ENCODE peak calls at places on chromosomes 4 and X, in five cellular contexts. One of them, this sample, is unnamed.

GRCh38 chrX:19513383-19513782 is 1.9 kb downstream of the MAP3K15 start:
- DNase-seq in MCF 10A: no peak
- DNase-seq in left colon: no peak
- DNase-seq in activated T-helper 1 cell treated with anti-CD3 and anti-CD28 coated beads, Interleukin-2, amount 50 U/mL, for 16 hours: no peak
- DNase-seq in activated T-cell treated with anti-CD3 and anti-CD28 coated beads, Interleukin-2, amount 50 U/mL, for 72 hours: no peak
- DNase-seq in this sample: no peak

GRCh38 chr4:25928956-25929336 is 14.9 kb downstream of the SMIM20 start:
- DNase-seq in MCF 10A: no peak
- DNase-seq in left colon: no peak
- DNase-seq in activated T-helper 1 cell treated with anti-CD3 and anti-CD28 coated beads, Interleukin-2, amount 50 U/mL, for 16 hours: no peak
- DNase-seq in activated T-cell treated with anti-CD3 and anti-CD28 coated beads, Interleukin-2, amount 50 U/mL, for 72 hours: no peak
- DNase-seq in this sample: no peak

GRCh38 chr4:85106805-85107336 is 140.4 kb upstream of the WDFY3 start:
- DNase-seq in MCF 10A: no peak
- DNase-seq in left colon: no peak
- DNase-seq in activated T-helper 1 cell treated with anti-CD3 and anti-CD28 coated beads, Interleukin-2, amount 50 U/mL, for 16 hours: no peak
- DNase-seq in activated T-cell treated with anti-CD3 and anti-CD28 coated beads, Interleukin-2, amount 50 U/mL, for 72 hours: no peak
- DNase-seq in this sample: no peak

GRCh38 chr4:41728571-41728908 is 20.0 kb downstream of the PHOX2B start:
- DNase-seq in MCF 10A: peak
- DNase-seq in left colon: no peak
- DNase-seq in activated T-helper 1 cell treated with anti-CD3 and anti-CD28 coated beads, Interleukin-2, amount 50 U/mL, for 16 hours: no peak
- DNase-seq in activated T-cell treated with anti-CD3 and anti-CD28 coated beads, Interleukin-2, amount 50 U/mL, for 72 hours: no peak
- DNase-seq in this sample: no peak

GRCh38 chrX:48515842-48516241 is 5.8 kb upstream of the EBP start:
- DNase-seq in MCF 10A: no peak
- DNase-seq in left colon: no peak
- DNase-seq in activated T-helper 1 cell treated with anti-CD3 and anti-CD28 coated beads, Interleukin-2, amount 50 U/mL, for 16 hours: no peak
- DNase-seq in activated T-cell treated with anti-CD3 and anti-CD28 coated beads, Interleukin-2, amount 50 U/mL, for 72 hours: no peak
- DNase-seq in this sample: no peak

GRCh38 chr4:67934628-67935027 is 28.7 kb downstream of the TMPRSS11A start:
- DNase-seq in MCF 10A: no peak
- DNase-seq in left colon: no peak
- DNase-seq in activated T-helper 1 cell treated with anti-CD3 and anti-CD28 coated beads, Interleukin-2, amount 50 U/mL, for 16 hours: no peak
- DNase-seq in activated T-cell treated with anti-CD3 and anti-CD28 coated beads, Interleukin-2, amount 50 U/mL, for 72 hours: no peak
- DNase-seq in this sample: no peak

GRCh38 chr4:111693754-111694153 is 451.5 kb upstream of the FAM241A start:
- DNase-seq in MCF 10A: no peak
- DNase-seq in left colon: no peak
- DNase-seq in activated T-helper 1 cell treated with anti-CD3 and anti-CD28 coated beads, Interleukin-2, amount 50 U/mL, for 16 hours: no peak
- DNase-seq in activated T-cell treated with anti-CD3 and anti-CD28 coated beads, Interleukin-2, amount 50 U/mL, for 72 hours: no peak
- DNase-seq in this sample: no peak

GRCh38 chr4:94306713-94307112 is 35.9 kb downstream of the HPGDS start:
- DNase-seq in MCF 10A: no peak
- DNase-seq in left colon: no peak
- DNase-seq in activated T-helper 1 cell treated with anti-CD3 and anti-CD28 coated beads, Interleukin-2, amount 50 U/mL, for 16 hours: no peak
- DNase-seq in activated T-cell treated with anti-CD3 and anti-CD28 coated beads, Interleukin-2, amount 50 U/mL, for 72 hours: no peak
- DNase-seq in this sample: no peak

GRCh38 chrX:8084023-8084422 is 87.0 kb downstream of the VCX2 start:
- DNase-seq in MCF 10A: peak
- DNase-seq in left colon: no peak
- DNase-seq in activated T-helper 1 cell treated with anti-CD3 and anti-CD28 coated beads, Interleukin-2, amount 50 U/mL, for 16 hours: no peak
- DNase-seq in activated T-cell treated with anti-CD3 and anti-CD28 coated beads, Interleukin-2, amount 50 U/mL, for 72 hours: no peak
- DNase-seq in this sample: no peak

GRCh38 chrX:78708171-78708570 is 39.3 kb upstream of the LPAR4 start:
- DNase-seq in MCF 10A: peak
- DNase-seq in left colon: no peak
- DNase-seq in activated T-helper 1 cell treated with anti-CD3 and anti-CD28 coated beads, Interleukin-2, amount 50 U/mL, for 16 hours: no peak
- DNase-seq in activated T-cell treated with anti-CD3 and anti-CD28 coated beads, Interleukin-2, amount 50 U/mL, for 72 hours: no peak
- DNase-seq in this sample: no peak

GRCh38 chr4:13546374-13546854 is 2.1 kb upstream of the NKX3-2 start:
- DNase-seq in MCF 10A: no peak
- DNase-seq in left colon: no peak
- DNase-seq in activated T-helper 1 cell treated with anti-CD3 and anti-CD28 coated beads, Interleukin-2, amount 50 U/mL, for 16 hours: no peak
- DNase-seq in activated T-cell treated with anti-CD3 and anti-CD28 coated beads, Interleukin-2, amount 50 U/mL, for 72 hours: no peak
- DNase-seq in this sample: no peak

GRCh38 chrX:3448563-3448962 is 102.1 kb upstream of the MXRA5 start:
- DNase-seq in MCF 10A: no peak
- DNase-seq in left colon: no peak
- DNase-seq in activated T-helper 1 cell treated with anti-CD3 and anti-CD28 coated beads, Interleukin-2, amount 50 U/mL, for 16 hours: no peak
- DNase-seq in activated T-cell treated with anti-CD3 and anti-CD28 coated beads, Interleukin-2, amount 50 U/mL, for 72 hours: no peak
- DNase-seq in this sample: no peak

GRCh38 chr4:75908555-75908954 is 6.3 kb upstream of the PPEF2 start:
- DNase-seq in MCF 10A: no peak
- DNase-seq in left colon: no peak
- DNase-seq in activated T-helper 1 cell treated with anti-CD3 and anti-CD28 coated beads, Interleukin-2, amount 50 U/mL, for 16 hours: no peak
- DNase-seq in activated T-cell treated with anti-CD3 and anti-CD28 coated beads, Interleukin-2, amount 50 U/mL, for 72 hours: no peak
- DNase-seq in this sample: no peak

GRCh38 chrX:133681416-133681815 is 266.1 kb upstream of the GPC4 start:
- DNase-seq in MCF 10A: no peak
- DNase-seq in left colon: no peak
- DNase-seq in activated T-helper 1 cell treated with anti-CD3 and anti-CD28 coated beads, Interleukin-2, amount 50 U/mL, for 16 hours: no peak
- DNase-seq in activated T-cell treated with anti-CD3 and anti-CD28 coated beads, Interleukin-2, amount 50 U/mL, for 72 hours: no peak
- DNase-seq in this sample: no peak

GRCh38 chr4:3248811-3249661 is at the start of gene MSANTD1:
- DNase-seq in MCF 10A: no peak
- DNase-seq in left colon: no peak
- DNase-seq in activated T-helper 1 cell treated with anti-CD3 and anti-CD28 coated beads, Interleukin-2, amount 50 U/mL, for 16 hours: no peak
- DNase-seq in activated T-cell treated with anti-CD3 and anti-CD28 coated beads, Interleukin-2, amount 50 U/mL, for 72 hours: no peak
- DNase-seq in this sample: no peak

GRCh38 chr4:76499461-76499860 is 64.4 kb downstream of the SHROOM3 start:
- DNase-seq in MCF 10A: no peak
- DNase-seq in left colon: no peak
- DNase-seq in activated T-helper 1 cell treated with anti-CD3 and anti-CD28 coated beads, Interleukin-2, amount 50 U/mL, for 16 hours: no peak
- DNase-seq in activated T-cell treated with anti-CD3 and anti-CD28 coated beads, Interleukin-2, amount 50 U/mL, for 72 hours: no peak
- DNase-seq in this sample: no peak

GRCh38 chrX:99901091-99901490 is 509.0 kb downstream of the PCDH19 start:
- DNase-seq in MCF 10A: no peak
- DNase-seq in left colon: no peak
- DNase-seq in activated T-helper 1 cell treated with anti-CD3 and anti-CD28 coated beads, Interleukin-2, amount 50 U/mL, for 16 hours: no peak
- DNase-seq in activated T-cell treated with anti-CD3 and anti-CD28 coated beads, Interleukin-2, amount 50 U/mL, for 72 hours: no peak
- DNase-seq in this sample: no peak

GRCh38 chr4:15031993-15032660 is 29.8 kb downstream of the CPEB2 start:
- DNase-seq in MCF 10A: no peak
- DNase-seq in left colon: no peak
- DNase-seq in activated T-helper 1 cell treated with anti-CD3 and anti-CD28 coated beads, Interleukin-2, amount 50 U/mL, for 16 hours: no peak
- DNase-seq in activated T-cell treated with anti-CD3 and anti-CD28 coated beads, Interleukin-2, amount 50 U/mL, for 72 hours: no peak
- DNase-seq in this sample: no peak

GRCh38 chrX:38095971-38096529 is 89.7 kb downstream of the SYTL5 start:
- DNase-seq in MCF 10A: peak
- DNase-seq in left colon: no peak
- DNase-seq in activated T-helper 1 cell treated with anti-CD3 and anti-CD28 coated beads, Interleukin-2, amount 50 U/mL, for 16 hours: no peak
- DNase-seq in activated T-cell treated with anti-CD3 and anti-CD28 coated beads, Interleukin-2, amount 50 U/mL, for 72 hours: no peak
- DNase-seq in this sample: no peak

GRCh38 chr4:183765121-183765990 is 106.3 kb downstream of the TRAPPC11 start:
- DNase-seq in MCF 10A: no peak
- DNase-seq in left colon: no peak
- DNase-seq in activated T-helper 1 cell treated with anti-CD3 and anti-CD28 coated beads, Interleukin-2, amount 50 U/mL, for 16 hours: no peak
- DNase-seq in activated T-cell treated with anti-CD3 and anti-CD28 coated beads, Interleukin-2, amount 50 U/mL, for 72 hours: no peak
- DNase-seq in this sample: no peak

GRCh38 chrX:135484636-135485289 is 35.7 kb upstream of the INTS6L start:
- DNase-seq in MCF 10A: peak
- DNase-seq in left colon: no peak
- DNase-seq in activated T-helper 1 cell treated with anti-CD3 and anti-CD28 coated beads, Interleukin-2, amount 50 U/mL, for 16 hours: no peak
- DNase-seq in activated T-cell treated with anti-CD3 and anti-CD28 coated beads, Interleukin-2, amount 50 U/mL, for 72 hours: peak
- DNase-seq in this sample: no peak

GRCh38 chrX:38941675-38942074 is 140.4 kb downstream of the MID1IP1 start:
- DNase-seq in MCF 10A: peak
- DNase-seq in left colon: no peak
- DNase-seq in activated T-helper 1 cell treated with anti-CD3 and anti-CD28 coated beads, Interleukin-2, amount 50 U/mL, for 16 hours: no peak
- DNase-seq in activated T-cell treated with anti-CD3 and anti-CD28 coated beads, Interleukin-2, amount 50 U/mL, for 72 hours: no peak
- DNase-seq in this sample: no peak

GRCh38 chrX:23390979-23391378 is 56.3 kb downstream of the PTCHD1 start:
- DNase-seq in MCF 10A: no peak
- DNase-seq in left colon: no peak
- DNase-seq in activated T-helper 1 cell treated with anti-CD3 and anti-CD28 coated beads, Interleukin-2, amount 50 U/mL, for 16 hours: no peak
- DNase-seq in activated T-cell treated with anti-CD3 and anti-CD28 coated beads, Interleukin-2, amount 50 U/mL, for 72 hours: no peak
- DNase-seq in this sample: no peak

GRCh38 chr4:24748758-24749350 is 46.5 kb upstream of the SOD3 start:
- DNase-seq in MCF 10A: no peak
- DNase-seq in left colon: no peak
- DNase-seq in activated T-helper 1 cell treated with anti-CD3 and anti-CD28 coated beads, Interleukin-2, amount 50 U/mL, for 16 hours: no peak
- DNase-seq in activated T-cell treated with anti-CD3 and anti-CD28 coated beads, Interleukin-2, amount 50 U/mL, for 72 hours: no peak
- DNase-seq in this sample: no peak

GRCh38 chr4:16075975-16076757 is 7.7 kb downstream of the PROM1 start:
- DNase-seq in MCF 10A: no peak
- DNase-seq in left colon: no peak
- DNase-seq in activated T-helper 1 cell treated with anti-CD3 and anti-CD28 coated beads, Interleukin-2, amount 50 U/mL, for 16 hours: no peak
- DNase-seq in activated T-cell treated with anti-CD3 and anti-CD28 coated beads, Interleukin-2, amount 50 U/mL, for 72 hours: no peak
- DNase-seq in this sample: no peak

GRCh38 chrX:76148011-76148665 is 24.7 kb upstream of the PBDC1 start:
- DNase-seq in MCF 10A: no peak
- DNase-seq in left colon: no peak
- DNase-seq in activated T-helper 1 cell treated with anti-CD3 and anti-CD28 coated beads, Interleukin-2, amount 50 U/mL, for 16 hours: no peak
- DNase-seq in activated T-cell treated with anti-CD3 and anti-CD28 coated beads, Interleukin-2, amount 50 U/mL, for 72 hours: peak
- DNase-seq in this sample: no peak

GRCh38 chrX:106917830-106918500 is 2.2 kb upstream of the CLDN2 start:
- DNase-seq in MCF 10A: peak
- DNase-seq in left colon: no peak
- DNase-seq in activated T-helper 1 cell treated with anti-CD3 and anti-CD28 coated beads, Interleukin-2, amount 50 U/mL, for 16 hours: no peak
- DNase-seq in activated T-cell treated with anti-CD3 and anti-CD28 coated beads, Interleukin-2, amount 50 U/mL, for 72 hours: no peak
- DNase-seq in this sample: no peak

GRCh38 chr4:74123065-74123728 is 24.2 kb upstream of the CXCL2 start:
- DNase-seq in MCF 10A: peak
- DNase-seq in left colon: no peak
- DNase-seq in activated T-helper 1 cell treated with anti-CD3 and anti-CD28 coated beads, Interleukin-2, amount 50 U/mL, for 16 hours: no peak
- DNase-seq in activated T-cell treated with anti-CD3 and anti-CD28 coated beads, Interleukin-2, amount 50 U/mL, for 72 hours: no peak
- DNase-seq in this sample: no peak

GRCh38 chrX:42567268-42567667 is 210.7 kb downstream of the PPP1R2C start:
- DNase-seq in MCF 10A: peak
- DNase-seq in left colon: no peak
- DNase-seq in activated T-helper 1 cell treated with anti-CD3 and anti-CD28 coated beads, Interleukin-2, amount 50 U/mL, for 16 hours: no peak
- DNase-seq in activated T-cell treated with anti-CD3 and anti-CD28 coated beads, Interleukin-2, amount 50 U/mL, for 72 hours: no peak
- DNase-seq in this sample: no peak

This sample was measured in activated gamma-delta T cell.